ENCODE peak calls at places on chromosomes 6 and 20, in ten cellular contexts. One of them, this sample, is unnamed.

GRCh38 chr20:49288250-49288751 is 10.4 kb upstream of the ZNFX1 start:
- DNase-seq in PC-9: no peak
- DNase-seq in brain microvascular endothelial cell: no peak
- DNase-seq in psoas muscle: no peak
- DNase-seq in testis: no peak
- DNase-seq in body of pancreas: no peak
- DNase-seq in suprapubic skin: no peak
- DNase-seq in A549: no peak
- DNase-seq in K562: no peak
- DNase-seq in AG10803: no peak
- DNase-seq in this sample: no peak

GRCh38 chr20:37193226-37193625 is 13.9 kb upstream of the MROH8 start:
- DNase-seq in PC-9: no peak
- DNase-seq in brain microvascular endothelial cell: no peak
- DNase-seq in psoas muscle: no peak
- DNase-seq in testis: no peak
- DNase-seq in body of pancreas: peak
- DNase-seq in suprapubic skin: no peak
- DNase-seq in A549: no peak
- DNase-seq in K562: no peak
- DNase-seq in AG10803: no peak
- DNase-seq in this sample: no peak

GRCh38 chr6:3383525-3383924 is 73.3 kb downstream of the SLC22A23 start:
- DNase-seq in PC-9: peak
- DNase-seq in brain microvascular endothelial cell: peak
- DNase-seq in psoas muscle: no peak
- DNase-seq in testis: no peak
- DNase-seq in body of pancreas: peak
- DNase-seq in suprapubic skin: no peak
- DNase-seq in A549: no peak
- DNase-seq in K562: peak
- DNase-seq in AG10803: peak
- DNase-seq in this sample: peak

GRCh38 chr6:154613137-154613676 is 102.7 kb upstream of the CNKSR3 start:
- DNase-seq in PC-9: peak
- DNase-seq in brain microvascular endothelial cell: peak
- DNase-seq in psoas muscle: no peak
- DNase-seq in testis: no peak
- DNase-seq in body of pancreas: no peak
- DNase-seq in suprapubic skin: no peak
- DNase-seq in A549: no peak
- DNase-seq in K562: peak
- DNase-seq in AG10803: peak
- DNase-seq in this sample: peak

GRCh38 chr20:37833172-37833915 is 69.6 kb upstream of the VSTM2L start:
- DNase-seq in PC-9: no peak
- DNase-seq in brain microvascular endothelial cell: no peak
- DNase-seq in psoas muscle: no peak
- DNase-seq in testis: no peak
- DNase-seq in body of pancreas: no peak
- DNase-seq in suprapubic skin: no peak
- DNase-seq in A549: no peak
- DNase-seq in K562: no peak
- DNase-seq in AG10803: no peak
- DNase-seq in this sample: no peak

GRCh38 chr6:128597956-128598355 is 77.6 kb upstream of the PTPRK start:
- DNase-seq in PC-9: peak
- DNase-seq in brain microvascular endothelial cell: no peak
- DNase-seq in psoas muscle: no peak
- DNase-seq in testis: no peak
- DNase-seq in body of pancreas: no peak
- DNase-seq in suprapubic skin: no peak
- DNase-seq in A549: no peak
- DNase-seq in K562: no peak
- DNase-seq in AG10803: no peak
- DNase-seq in this sample: no peak

GRCh38 chr20:54103067-54103761 is 32.8 kb upstream of the BCAS1 start:
- DNase-seq in PC-9: no peak
- DNase-seq in brain microvascular endothelial cell: peak
- DNase-seq in psoas muscle: peak
- DNase-seq in testis: peak
- DNase-seq in body of pancreas: peak
- DNase-seq in suprapubic skin: peak
- DNase-seq in A549: no peak
- DNase-seq in K562: peak
- DNase-seq in AG10803: peak
- DNase-seq in this sample: peak

GRCh38 chr6:157708933-157709332 is 114.1 kb upstream of the SNX9 start:
- DNase-seq in PC-9: no peak
- DNase-seq in brain microvascular endothelial cell: no peak
- DNase-seq in psoas muscle: no peak
- DNase-seq in testis: no peak
- DNase-seq in body of pancreas: no peak
- DNase-seq in suprapubic skin: peak
- DNase-seq in A549: no peak
- DNase-seq in K562: no peak
- DNase-seq in AG10803: no peak
- DNase-seq in this sample: no peak

GRCh38 chr6:9103876-9104521 is 668.7 kb upstream of the SLC35B3 start:
- DNase-seq in PC-9: no peak
- DNase-seq in brain microvascular endothelial cell: no peak
- DNase-seq in psoas muscle: no peak
- DNase-seq in testis: no peak
- DNase-seq in body of pancreas: no peak
- DNase-seq in suprapubic skin: peak
- DNase-seq in A549: no peak
- DNase-seq in K562: no peak
- DNase-seq in AG10803: no peak
- DNase-seq in this sample: no peak

GRCh38 chr6:106084106-106084963 is 1.8 kb upstream of the PRDM1 start:
- DNase-seq in PC-9: no peak
- DNase-seq in brain microvascular endothelial cell: peak
- DNase-seq in psoas muscle: no peak
- DNase-seq in testis: no peak
- DNase-seq in body of pancreas: no peak
- DNase-seq in suprapubic skin: no peak
- DNase-seq in A549: peak
- DNase-seq in K562: peak
- DNase-seq in AG10803: peak
- DNase-seq in this sample: peak

GRCh38 chr20:22700387-22700786 is 116.0 kb upstream of the FOXA2 start:
- DNase-seq in PC-9: no peak
- DNase-seq in brain microvascular endothelial cell: peak
- DNase-seq in psoas muscle: no peak
- DNase-seq in testis: no peak
- DNase-seq in body of pancreas: no peak
- DNase-seq in suprapubic skin: no peak
- DNase-seq in A549: no peak
- DNase-seq in K562: no peak
- DNase-seq in AG10803: peak
- DNase-seq in this sample: no peak

GRCh38 chr6:142408409-142408808 is 106.6 kb downstream of the ADGRG6 start:
- DNase-seq in PC-9: no peak
- DNase-seq in brain microvascular endothelial cell: no peak
- DNase-seq in psoas muscle: no peak
- DNase-seq in testis: no peak
- DNase-seq in body of pancreas: no peak
- DNase-seq in suprapubic skin: no peak
- DNase-seq in A549: no peak
- DNase-seq in K562: no peak
- DNase-seq in AG10803: peak
- DNase-seq in this sample: no peak

GRCh38 chr20:48025061-48025515 is 239.8 kb upstream of the SULF2 start:
- DNase-seq in PC-9: peak
- DNase-seq in brain microvascular endothelial cell: peak
- DNase-seq in psoas muscle: peak
- DNase-seq in testis: peak
- DNase-seq in body of pancreas: peak
- DNase-seq in suprapubic skin: peak
- DNase-seq in A549: no peak
- DNase-seq in K562: no peak
- DNase-seq in AG10803: peak
- DNase-seq in this sample: peak

GRCh38 chr6:43575105-43575771 is 600 bp downstream of the XPO5 start:
- DNase-seq in PC-9: no peak
- DNase-seq in brain microvascular endothelial cell: no peak
- DNase-seq in psoas muscle: no peak
- DNase-seq in testis: peak
- DNase-seq in body of pancreas: no peak
- DNase-seq in suprapubic skin: no peak
- DNase-seq in A549: peak
- DNase-seq in K562: peak
- DNase-seq in AG10803: peak
- DNase-seq in this sample: peak

DNA sequence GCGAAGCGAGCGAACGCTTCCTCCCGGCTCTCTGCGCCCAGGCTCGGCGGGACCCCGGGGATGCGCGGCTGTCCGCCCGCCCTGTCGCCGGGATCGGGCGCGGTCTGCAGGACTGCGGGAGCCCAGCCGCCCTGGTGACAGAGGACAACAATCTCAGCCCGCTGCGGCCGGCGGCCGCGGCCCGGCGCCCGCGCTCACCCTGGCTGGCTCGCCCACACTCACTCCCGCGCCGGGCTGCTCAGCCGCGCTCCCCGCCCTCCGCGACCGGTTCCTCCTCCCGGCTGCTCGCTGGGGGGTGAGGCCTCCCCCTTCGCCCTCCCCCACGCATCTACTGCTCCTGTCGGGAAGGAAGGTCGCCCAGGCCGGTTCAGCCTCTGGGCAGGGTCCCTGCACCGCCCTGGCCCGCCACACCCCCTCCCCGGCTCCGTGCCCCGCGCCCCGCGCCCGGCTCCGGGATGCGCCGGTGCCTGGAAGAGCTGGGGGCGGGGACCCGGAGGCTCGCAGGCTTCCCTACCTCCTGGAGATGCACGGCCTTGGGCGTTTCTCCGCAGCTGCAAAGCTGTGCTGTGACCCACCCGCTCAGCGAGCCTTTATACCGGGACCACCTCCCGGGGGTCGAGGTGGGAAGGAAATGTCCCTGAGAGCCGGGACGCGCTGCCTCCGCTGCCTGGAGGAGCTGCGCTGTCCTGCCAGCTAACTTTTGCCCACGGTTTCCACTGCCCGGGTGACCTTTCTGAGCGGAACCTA is at the start of gene SYNE1:
- DNase-seq in PC-9: no peak
- DNase-seq in brain microvascular endothelial cell: no peak
- DNase-seq in psoas muscle: peak
- DNase-seq in testis: peak
- DNase-seq in body of pancreas: peak
- DNase-seq in suprapubic skin: peak
- DNase-seq in A549: peak
- DNase-seq in K562: no peak
- DNase-seq in AG10803: no peak
- DNase-seq in this sample: no peak
- H3K4me3 ChIP-seq in PC-9: no peak
- H3K4me3 ChIP-seq in brain microvascular endothelial cell: peak
- H3K4me3 ChIP-seq in psoas muscle: peak
- H3K4me3 ChIP-seq in testis: peak
- H3K4me3 ChIP-seq in body of pancreas: peak
- H3K4me3 ChIP-seq in suprapubic skin: peak
- H3K4me3 ChIP-seq in A549: peak
- H3K4me3 ChIP-seq in K562: no peak
- H3K4me3 ChIP-seq in AG10803: peak
- H3K4me3 ChIP-seq in this sample: peak

GRCh38 chr6:148082721-148083120 is 259.9 kb upstream of the SASH1 start:
- DNase-seq in PC-9: no peak
- DNase-seq in brain microvascular endothelial cell: no peak
- DNase-seq in psoas muscle: no peak
- DNase-seq in testis: no peak
- DNase-seq in body of pancreas: no peak
- DNase-seq in suprapubic skin: no peak
- DNase-seq in A549: no peak
- DNase-seq in K562: no peak
- DNase-seq in AG10803: no peak
- DNase-seq in this sample: no peak

GRCh38 chr6:148085651-148086321 is 256.9 kb upstream of the SASH1 start:
- DNase-seq in PC-9: no peak
- DNase-seq in brain microvascular endothelial cell: no peak
- DNase-seq in psoas muscle: no peak
- DNase-seq in testis: no peak
- DNase-seq in body of pancreas: no peak
- DNase-seq in suprapubic skin: no peak
- DNase-seq in A549: no peak
- DNase-seq in K562: no peak
- DNase-seq in AG10803: no peak
- DNase-seq in this sample: no peak

GRCh38 chr6:148090326-148090725 is 252.3 kb upstream of the SASH1 start:
- DNase-seq in PC-9: no peak
- DNase-seq in brain microvascular endothelial cell: no peak
- DNase-seq in psoas muscle: no peak
- DNase-seq in testis: no peak
- DNase-seq in body of pancreas: no peak
- DNase-seq in suprapubic skin: no peak
- DNase-seq in A549: no peak
- DNase-seq in K562: no peak
- DNase-seq in AG10803: no peak
- DNase-seq in this sample: no peak

GRCh38 chr6:148087659-148088058 is 255.0 kb upstream of the SASH1 start:
- DNase-seq in PC-9: no peak
- DNase-seq in brain microvascular endothelial cell: no peak
- DNase-seq in psoas muscle: no peak
- DNase-seq in testis: no peak
- DNase-seq in body of pancreas: no peak
- DNase-seq in suprapubic skin: no peak
- DNase-seq in A549: no peak
- DNase-seq in K562: no peak
- DNase-seq in AG10803: no peak
- DNase-seq in this sample: no peak

GRCh38 chr6:148086843-148087242 is 255.8 kb upstream of the SASH1 start:
- DNase-seq in PC-9: no peak
- DNase-seq in brain microvascular endothelial cell: no peak
- DNase-seq in psoas muscle: no peak
- DNase-seq in testis: no peak
- DNase-seq in body of pancreas: no peak
- DNase-seq in suprapubic skin: no peak
- DNase-seq in A549: no peak
- DNase-seq in K562: no peak
- DNase-seq in AG10803: no peak
- DNase-seq in this sample: no peak
- H3K4me3 ChIP-seq in PC-9: no peak
- H3K4me3 ChIP-seq in brain microvascular endothelial cell: no peak
- H3K4me3 ChIP-seq in psoas muscle: no peak
- H3K4me3 ChIP-seq in testis: no peak
- H3K4me3 ChIP-seq in body of pancreas: no peak
- H3K4me3 ChIP-seq in suprapubic skin: no peak
- H3K4me3 ChIP-seq in A549: no peak
- H3K4me3 ChIP-seq in K562: no peak
- H3K4me3 ChIP-seq in AG10803: no peak
- H3K4me3 ChIP-seq in this sample: no peak

GRCh38 chr20:57748601-57749130 is 38.9 kb upstream of the PMEPA1 start:
- DNase-seq in PC-9: peak
- DNase-seq in brain microvascular endothelial cell: peak
- DNase-seq in psoas muscle: peak
- DNase-seq in testis: peak
- DNase-seq in body of pancreas: peak
- DNase-seq in suprapubic skin: peak
- DNase-seq in A549: peak
- DNase-seq in K562: no peak
- DNase-seq in AG10803: peak
- DNase-seq in this sample: peak
- H3K4me3 ChIP-seq in PC-9: peak
- H3K4me3 ChIP-seq in brain microvascular endothelial cell: peak
- H3K4me3 ChIP-seq in psoas muscle: peak
- H3K4me3 ChIP-seq in testis: peak
- H3K4me3 ChIP-seq in body of pancreas: no peak
- H3K4me3 ChIP-seq in suprapubic skin: peak
- H3K4me3 ChIP-seq in A549: peak
- H3K4me3 ChIP-seq in K562: no peak
- H3K4me3 ChIP-seq in AG10803: peak
- H3K4me3 ChIP-seq in this sample: peak

GRCh38 chr6:13354331-13355042 is 26.1 kb upstream of the TBC1D7 start:
- DNase-seq in PC-9: no peak
- DNase-seq in brain microvascular endothelial cell: peak
- DNase-seq in psoas muscle: no peak
- DNase-seq in testis: no peak
- DNase-seq in body of pancreas: no peak
- DNase-seq in suprapubic skin: no peak
- DNase-seq in A549: no peak
- DNase-seq in K562: peak
- DNase-seq in AG10803: peak
- DNase-seq in this sample: peak
- H3K4me3 ChIP-seq in PC-9: no peak
- H3K4me3 ChIP-seq in brain microvascular endothelial cell: no peak
- H3K4me3 ChIP-seq in psoas muscle: no peak
- H3K4me3 ChIP-seq in testis: no peak
- H3K4me3 ChIP-seq in body of pancreas: no peak
- H3K4me3 ChIP-seq in suprapubic skin: no peak
- H3K4me3 ChIP-seq in A549: no peak
- H3K4me3 ChIP-seq in K562: no peak
- H3K4me3 ChIP-seq in AG10803: no peak
- H3K4me3 ChIP-seq in this sample: no peak

This sample was measured in fibroblast of villous mesenchyme.